ENCODE peak calls at places on chromosomes 13 and 19, in nine cellular contexts. R is upper lobe of left lung, Z is A549, O is heart left ventricle, X is suprapubic skin, D is breast epithelium, C is adrenal gland, V is transverse colon, L is uterus. H is an unnamed sample.

GRCh38 chr13:102012299-102013293 is 389.3 kb downstream of the FGF14 start:
- DNase-seq in R (no peak), Z (no peak), O (no peak), X (no peak), D (no peak), C (no peak), V (no peak), L (no peak), H (no peak)

GRCh38 chr13:78160793-78161192 is 242.2 kb upstream of the EDNRB start:
- DNase-seq in R (no peak), Z (no peak), O (no peak), X (no peak), D (no peak), C (no peak), V (no peak), L (no peak), H (no peak)

GRCh38 chr13:50282016-50282415 is 266.8 kb downstream of the KCNRG start:
- DNase-seq in R (no peak), Z (no peak), O (no peak), X (no peak), D (no peak), C (no peak), V (no peak), L (no peak), H (no peak)

GRCh38 chr13:26185720-26186119 is 36.4 kb downstream of the RNF6 start:
- DNase-seq in R (no peak), Z (no peak), O (no peak), X (no peak), D (no peak), C (no peak), V (no peak), L (no peak), H (no peak)

GRCh38 chr13:106533940-106534843 is 1.3 kb downstream of the EFNB2 start:
- DNase-seq in R (peak; percentile 54), Z (no peak), O (peak; percentile 69), X (peak; percentile 78), D (no peak), C (no peak), V (peak; percentile 63), L (peak; percentile 47), H (peak; percentile 76)

GRCh38 chr13:41995946-41996345 is 35.0 kb upstream of the VWA8 start:
- DNase-seq in R (no peak), Z (no peak), O (no peak), X (no peak), D (no peak), C (no peak), V (no peak), L (no peak), H (no peak)

GRCh38 chr19:39971380-39971841 is 446 bp downstream of the PSMC4 start:
- DNase-seq in R (no peak), Z (no peak), O (no peak), X (no peak), D (no peak), C (peak; percentile 42), V (no peak), L (no peak), H (peak; percentile 30)

GRCh38 chr19:53511933-53512374 is 26.0 kb upstream of the ZNF331 start:
- DNase-seq in R (peak; percentile 49), Z (peak; percentile 69), O (no peak), X (no peak), D (peak; percentile 28), C (peak; percentile 70), V (peak; percentile 53), L (peak; percentile 56), H (peak; percentile 84)

GRCh38 chr13:51764184-51765141 is 39.5 kb downstream of the DHRS12 start:
- DNase-seq in R (peak; percentile 75), Z (peak; percentile 42), O (peak; percentile 68), X (peak; percentile 91), D (peak; percentile 54), C (no peak), V (peak; percentile 56), L (peak; percentile 67), H (no peak)

GRCh38 chr13:93368296-93368695 is 141.7 kb downstream of the GPC6 start:
- DNase-seq in R (no peak), Z (no peak), O (no peak), X (no peak), D (no peak), C (no peak), V (no peak), L (no peak), H (no peak)

GRCh38 chr13:23673354-23673753 is 103.1 kb downstream of the TNFRSF19 start:
- DNase-seq in R (no peak), Z (no peak), O (no peak), X (no peak), D (no peak), C (no peak), V (no peak), L (peak; percentile 47), H (no peak)

GRCh38 chr13:95317037-95317989 is 16.1 kb upstream of the ABCC4 start:
- DNase-seq in R (peak; percentile 38), Z (no peak), O (no peak), X (no peak), D (no peak), C (no peak), V (no peak), L (peak; percentile 49), H (no peak)

GRCh38 chr13:20191311-20191901 is 1.3 kb downstream of the GJB2 start:
- DNase-seq in R (no peak), Z (no peak), O (no peak), X (no peak), D (no peak), C (no peak), V (peak; percentile 76), L (no peak), H (no peak)

GRCh38 chr13:109816112-109816978 is 30.0 kb upstream of the IRS2 start:
- DNase-seq in R (no peak), Z (no peak), O (no peak), X (no peak), D (no peak), C (no peak), V (no peak), L (no peak), H (no peak)

GRCh38 chr19:50790365-50790825 is at the start of gene ACP4:
- DNase-seq in R (no peak), Z (no peak), O (no peak), X (no peak), D (no peak), C (no peak), V (no peak), L (no peak), H (no peak)

GRCh38 chr19:4409123-4409933 is 6.9 kb downstream of the CHAF1A start:
- DNase-seq in R (no peak), Z (no peak), O (peak; percentile 60), X (no peak), D (no peak), C (no peak), V (no peak), L (no peak), H (no peak)
- TF ChIP-seq POLR2A in R (no peak), Z (no peak), O (no peak), X (no peak), D (no peak), C (no peak), V (no peak), L (no peak), H (no peak)

GRCh38 chr19:43673702-43674629 is 4.0 kb upstream of the PLAUR start:
- DNase-seq in R (peak; percentile 77), Z (no peak), O (no peak), X (no peak), D (no peak), C (no peak), V (no peak), L (no peak), H (no peak)

GRCh38 chr19:43664008-43664407 is 6.0 kb downstream of the PLAUR start:
- DNase-seq in R (peak; percentile 38), Z (no peak), O (no peak), X (no peak), D (no peak), C (no peak), V (no peak), L (no peak), H (no peak)

GRCh38 chr19:43667524-43668405 is 2.2 kb downstream of the PLAUR start:
- DNase-seq in R (no peak), Z (no peak), O (no peak), X (peak; percentile 77), D (no peak), C (peak; percentile 42), V (peak; percentile 28), L (peak; percentile 34), H (no peak)

GRCh38 chr19:43672061-43672679 is 2.2 kb upstream of the PLAUR start:
- DNase-seq in R (no peak), Z (no peak), O (no peak), X (no peak), D (no peak), C (no peak), V (no peak), L (no peak), H (no peak)

GRCh38 chr19:43668406-43669158 is 1.4 kb downstream of the PLAUR start:
- DNase-seq in R (peak; percentile 99), Z (peak; percentile 100), O (peak; percentile 98), X (peak; percentile 100), D (peak; percentile 99), C (peak; percentile 99), V (peak; percentile 100), L (peak; percentile 99), H (peak; percentile 96)
- TF ChIP-seq POLR2A in R (peak; percentile 77), Z (peak; percentile 76), O (no peak), X (peak; percentile 91), D (peak; percentile 90), C (peak; percentile 82), V (peak; percentile 98), L (peak; percentile 86), H (peak; percentile 54)

DNA sequence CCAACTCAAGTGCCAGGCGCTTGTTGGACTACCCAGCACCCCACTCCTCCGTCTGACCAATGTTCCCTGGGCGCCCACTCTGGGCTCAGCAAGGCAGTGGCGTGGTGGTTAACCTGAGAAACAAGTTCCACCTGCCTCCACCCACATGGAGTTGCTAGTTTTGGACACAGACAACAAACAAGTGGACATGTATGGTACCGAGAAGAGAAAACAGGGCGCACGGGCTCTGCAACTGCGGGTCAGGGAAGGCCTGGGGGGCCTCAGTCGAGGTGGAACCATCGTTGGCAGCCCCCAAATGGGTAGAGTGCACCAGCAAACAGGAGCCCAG is 2.5 kb downstream of the MIER2 start:
- DNase-seq in R (peak; percentile 20), Z (no peak), O (no peak), X (peak; percentile 63), D (no peak), C (no peak), V (no peak), L (no peak), H (no peak)
- TF ChIP-seq POLR2A in R (no peak), Z (no peak), O (no peak), X (no peak), D (no peak), C (no peak), V (no peak), L (no peak), H (no peak)

DNA sequence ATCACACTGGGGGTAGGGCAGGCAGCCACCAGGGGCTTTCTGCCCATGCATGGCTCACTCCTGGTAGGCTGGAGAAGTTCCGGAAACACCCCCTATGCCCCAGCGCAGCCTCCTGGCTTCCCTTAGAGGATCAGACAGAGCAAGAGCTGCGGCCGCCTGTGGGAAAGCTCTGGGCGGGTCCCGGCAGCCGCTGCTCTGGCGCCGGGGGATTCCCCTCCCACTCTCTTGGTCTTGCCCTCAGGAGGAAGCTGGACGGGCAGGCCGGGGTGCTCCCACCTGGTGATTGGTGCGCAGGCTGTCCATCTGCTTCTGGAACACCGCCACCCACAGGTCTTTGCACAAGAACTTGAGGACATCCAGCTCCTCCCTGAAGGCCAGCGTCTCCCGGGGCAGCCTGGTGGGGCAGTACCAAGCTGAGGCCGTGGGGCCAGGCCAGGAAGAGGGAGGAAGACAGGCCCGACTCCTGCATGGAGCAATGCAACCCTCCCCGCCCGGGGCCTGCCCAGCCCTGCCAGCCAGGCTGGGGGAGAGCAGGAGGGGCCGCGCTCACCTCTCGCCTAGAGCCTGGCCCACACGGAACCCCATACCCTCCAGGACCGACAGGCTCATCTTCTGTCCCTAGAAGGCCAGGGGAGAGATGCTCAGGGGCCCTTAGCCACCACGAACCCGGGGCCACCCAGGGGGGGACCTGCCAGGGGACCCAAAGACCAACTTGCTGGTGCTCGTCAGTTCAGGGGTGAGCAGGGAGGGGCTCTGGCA is 4.0 kb upstream of the NKPD1 start:
- DNase-seq in R (peak; percentile 88), Z (peak; percentile 79), O (no peak), X (no peak), D (peak; percentile 85), C (peak; percentile 53), V (peak; percentile 79), L (no peak), H (no peak)
- TF ChIP-seq POLR2A in R (no peak), Z (no peak), O (no peak), X (no peak), D (no peak), C (no peak), V (no peak), L (no peak), H (no peak)

H was measured in H54.